ENCODE peak calls at places on chromosomes 12 and 14, in nine cellular contexts. L, O, V, N, Y, M, P, Z and K are unnamed samples.

GRCh38 chr14:25095784-25096390 is 45.9 kb upstream of the STXBP6 start:
- DNase-seq in N (no peak), Y (no peak), P (no peak), Z (no peak), M (no peak), L (no peak), V (no peak), O (no peak), K (no peak)

GRCh38 chr14:101591121-101591520 is 29.8 kb downstream of the DIO3 start:
- DNase-seq in N (no peak), Y (no peak), P (no peak), Z (no peak), L (no peak), O (no peak), V (no peak), M (no peak), K (no peak)

GRCh38 chr12:126487581-126487980 is 1422.3 kb downstream of the AACS start:
- DNase-seq in V (no peak), M (no peak), Z (no peak), N (no peak), O (no peak), Y (no peak), L (no peak), P (no peak), K (no peak)

GRCh38 chr12:55970775-55971174 is 3.1 kb upstream of the RAB5B start:
- DNase-seq in P (no peak), O (peak; percentile 40), L (no peak), N (no peak), Z (peak; percentile 27), M (no peak), Y (no peak), V (no peak), K (no peak)

GRCh38 chr14:54381821-54382220 is 15.0 kb upstream of the CDKN3 start:
- DNase-seq in Y (no peak), P (no peak), M (no peak), V (no peak), N (no peak), L (no peak), O (no peak), Z (no peak), K (no peak)

GRCh38 chr14:90676859-90677258 is 139.4 kb downstream of the TTC7B start:
- DNase-seq in P (no peak), Z (peak; percentile 45), N (no peak), O (no peak), Y (no peak), V (no peak), L (no peak), M (no peak), K (no peak)

GRCh38 chr12:85138833-85139232 is 102.7 kb downstream of the LRRIQ1 start:
- DNase-seq in M (no peak), L (no peak), Y (peak; percentile 17), V (peak; percentile 14), O (no peak), Z (no peak), P (no peak), N (no peak), K (peak; percentile 15)

GRCh38 chr14:67566908-67567307 is 33.2 kb downstream of the PIGH start:
- DNase-seq in Y (no peak), M (no peak), V (no peak), O (no peak), Z (no peak), P (no peak), L (no peak), N (no peak), K (no peak)

GRCh38 chr12:50747817-50748216 is 16.1 kb upstream of the ATF1 start:
- DNase-seq in P (no peak), O (no peak), M (no peak), N (no peak), V (no peak), Y (no peak), L (no peak), Z (no peak), K (no peak)

GRCh38 chr12:72313757-72314270 is 41.6 kb downstream of the TRHDE start:
- DNase-seq in N (no peak), M (no peak), P (no peak), V (no peak), Z (no peak), O (no peak), L (no peak), Y (no peak), K (no peak)

GRCh38 chr12:56600753-56601152 is 29.4 kb downstream of the BAZ2A start:
- DNase-seq in P (no peak), L (no peak), M (no peak), V (no peak), N (no peak), Z (no peak), O (no peak), Y (no peak), K (no peak)

GRCh38 chr14:68363401-68363800 is 429.5 kb downstream of the ZFP36L1 start:
- DNase-seq in L (no peak), N (no peak), O (no peak), M (no peak), Z (no peak), V (peak; percentile 44), Y (no peak), P (no peak), K (no peak)

GRCh38 chr14:90675399-90675798 is 140.8 kb downstream of the TTC7B start:
- DNase-seq in Z (peak; percentile 65), O (no peak), M (no peak), N (no peak), V (no peak), P (no peak), L (no peak), Y (peak; percentile 14), K (no peak)

GRCh38 chr14:54798465-54799124 is 104.0 kb downstream of the GCH1 start:
- DNase-seq in L (no peak), N (no peak), P (no peak), V (no peak), O (no peak), M (no peak), Y (no peak), Z (no peak), K (no peak)

GRCh38 chr14:100295376-100296105 is 10.7 kb downstream of the SLC25A29 start:
- DNase-seq in Z (no peak), N (no peak), M (no peak), Y (no peak), L (no peak), P (no peak), V (no peak), O (no peak), K (no peak)